ENCODE peak calls at places on chromosomes 3 and 15, in six cellular contexts. One of them, this sample, is unnamed.
A peak's percentile ranks its signal among the peaks of the same experiment; 100 is the strongest.

GRCh38 chr3:73774645-73775044 is 149.9 kb upstream of the PDZRN3 start:
- DNase-seq in ureter: no peak
- DNase-seq in SK-N-MC: no peak
- DNase-seq in COR-L47: no peak
- DNase-seq in H54: no peak
- DNase-seq in HTR-8/SVneo: no peak
- DNase-seq in this sample: no peak

GRCh38 chr15:101242160-101242998 is 9.5 kb downstream of the CHSY1 start:
- DNase-seq in SK-N-MC: no peak
- DNase-seq in H54: no peak
- DNase-seq in COR-L47: no peak
- DNase-seq in HTR-8/SVneo: no peak
- DNase-seq in ureter: no peak
- DNase-seq in this sample: no peak

GRCh38 chr3:28703858-28704257 is 355.2 kb upstream of the AZI2 start:
- DNase-seq in HTR-8/SVneo: no peak
- DNase-seq in ureter: no peak
- DNase-seq in COR-L47: no peak
- DNase-seq in SK-N-MC: no peak
- DNase-seq in H54: no peak
- DNase-seq in this sample: no peak

GRCh38 chr15:43505723-43506122 is 11.7 kb upstream of the MAP1A start:
- DNase-seq in ureter: no peak
- DNase-seq in H54: no peak
- DNase-seq in HTR-8/SVneo: no peak
- DNase-seq in COR-L47: no peak
- DNase-seq in SK-N-MC: no peak
- DNase-seq in this sample: no peak

GRCh38 chr15:38991126-38991525 is 426.5 kb upstream of the RASGRP1 start:
- DNase-seq in H54: peak; percentile 6
- DNase-seq in HTR-8/SVneo: peak; percentile 21
- DNase-seq in COR-L47: no peak
- DNase-seq in SK-N-MC: no peak
- DNase-seq in ureter: no peak
- DNase-seq in this sample: peak; percentile 36

GRCh38 chr3:23221136-23221535 is 18.0 kb downstream of the UBE2E2 start:
- DNase-seq in H54: no peak
- DNase-seq in COR-L47: no peak
- DNase-seq in ureter: no peak
- DNase-seq in SK-N-MC: no peak
- DNase-seq in HTR-8/SVneo: no peak
- DNase-seq in this sample: no peak

GRCh38 chr3:13148561-13149330 is 75.5 kb upstream of the IQSEC1 start:
- DNase-seq in H54: no peak
- DNase-seq in COR-L47: no peak
- DNase-seq in ureter: no peak
- DNase-seq in SK-N-MC: no peak
- DNase-seq in HTR-8/SVneo: no peak
- DNase-seq in this sample: no peak

GRCh38 chr15:67142142-67143092 is 77.0 kb downstream of the SMAD3 start:
- DNase-seq in H54: peak; percentile 38
- DNase-seq in COR-L47: no peak
- DNase-seq in HTR-8/SVneo: peak; percentile 44
- DNase-seq in ureter: no peak
- DNase-seq in SK-N-MC: no peak
- DNase-seq in this sample: no peak

GRCh38 chr3:68996356-68996995 is 17.0 kb downstream of the EOGT start:
- DNase-seq in SK-N-MC: no peak
- DNase-seq in H54: no peak
- DNase-seq in ureter: no peak
- DNase-seq in COR-L47: no peak
- DNase-seq in HTR-8/SVneo: no peak
- DNase-seq in this sample: no peak

GRCh38 chr3:11161666-11162065 is 7.4 kb downstream of the HRH1 start:
- DNase-seq in HTR-8/SVneo: no peak
- DNase-seq in H54: no peak
- DNase-seq in ureter: no peak
- DNase-seq in SK-N-MC: no peak
- DNase-seq in COR-L47: no peak
- DNase-seq in this sample: no peak

GRCh38 chr3:177385831-177386301 is 188.6 kb upstream of the TBL1XR1 start:
- DNase-seq in ureter: no peak
- DNase-seq in COR-L47: no peak
- DNase-seq in H54: no peak
- DNase-seq in SK-N-MC: no peak
- DNase-seq in HTR-8/SVneo: peak; percentile 12
- DNase-seq in this sample: no peak

GRCh38 chr3:33729993-33730392 is 11.9 kb upstream of the CLASP2 start:
- DNase-seq in COR-L47: no peak
- DNase-seq in HTR-8/SVneo: no peak
- DNase-seq in ureter: no peak
- DNase-seq in SK-N-MC: no peak
- DNase-seq in H54: no peak
- DNase-seq in this sample: no peak

GRCh38 chr15:78065284-78065872 is 12.1 kb downstream of the TBC1D2B start:
- DNase-seq in SK-N-MC: no peak
- DNase-seq in HTR-8/SVneo: peak; percentile 84
- DNase-seq in ureter: peak; percentile 75
- DNase-seq in COR-L47: no peak
- DNase-seq in H54: peak; percentile 52
- DNase-seq in this sample: no peak

GRCh38 chr3:184173374-184173722 is 1.3 kb upstream of the AP2M1 start:
- DNase-seq in H54: no peak
- DNase-seq in COR-L47: no peak
- DNase-seq in SK-N-MC: no peak
- DNase-seq in HTR-8/SVneo: no peak
- DNase-seq in ureter: no peak
- DNase-seq in this sample: no peak

GRCh38 chr3:123025642-123026521 is 1.7 kb downstream of the SEMA5B start:
- DNase-seq in H54: no peak
- DNase-seq in COR-L47: no peak
- DNase-seq in SK-N-MC: no peak
- DNase-seq in ureter: no peak
- DNase-seq in HTR-8/SVneo: no peak
- DNase-seq in this sample: no peak

GRCh38 chr15:65245096-65245849 is 34.0 kb upstream of the CILP start:
- DNase-seq in COR-L47: no peak
- DNase-seq in ureter: peak; percentile 55
- DNase-seq in HTR-8/SVneo: no peak
- DNase-seq in SK-N-MC: no peak
- DNase-seq in H54: no peak
- DNase-seq in this sample: no peak

GRCh38 chr3:58783845-58784244 is 117.3 kb upstream of the FAM3D start:
- DNase-seq in H54: no peak
- DNase-seq in COR-L47: no peak
- DNase-seq in HTR-8/SVneo: no peak
- DNase-seq in SK-N-MC: no peak
- DNase-seq in ureter: no peak
- DNase-seq in this sample: no peak

GRCh38 chr3:112594856-112595255 is 33.0 kb downstream of the SLC35A5 start:
- DNase-seq in ureter: no peak
- DNase-seq in HTR-8/SVneo: no peak
- DNase-seq in COR-L47: no peak
- DNase-seq in SK-N-MC: no peak
- DNase-seq in H54: no peak
- DNase-seq in this sample: no peak

GRCh38 chr15:80823995-80824394 is 44.8 kb downstream of the CEMIP start:
- DNase-seq in SK-N-MC: no peak
- DNase-seq in HTR-8/SVneo: no peak
- DNase-seq in ureter: no peak
- DNase-seq in COR-L47: peak; percentile 17
- DNase-seq in H54: no peak
- DNase-seq in this sample: no peak

GRCh38 chr3:143266512-143266911 is 146.9 kb downstream of the CHST2 start:
- DNase-seq in HTR-8/SVneo: no peak
- DNase-seq in COR-L47: no peak
- DNase-seq in H54: no peak
- DNase-seq in SK-N-MC: no peak
- DNase-seq in ureter: no peak
- DNase-seq in this sample: no peak

GRCh38 chr3:123409443-123410148 is 39.3 kb downstream of the ADCY5 start:
- DNase-seq in SK-N-MC: no peak
- DNase-seq in HTR-8/SVneo: peak; percentile 41
- DNase-seq in COR-L47: peak; percentile 28
- DNase-seq in H54: peak; percentile 22
- DNase-seq in ureter: no peak
- DNase-seq in this sample: no peak

GRCh38 chr3:120767106-120767505 is 24.6 kb downstream of the GTF2E1 start:
- DNase-seq in H54: no peak
- DNase-seq in HTR-8/SVneo: no peak
- DNase-seq in SK-N-MC: no peak
- DNase-seq in ureter: no peak
- DNase-seq in COR-L47: no peak
- DNase-seq in this sample: no peak

GRCh38 chr3:125137432-125138033 is 75.0 kb downstream of the SLC12A8 start:
- DNase-seq in HTR-8/SVneo: no peak
- DNase-seq in SK-N-MC: no peak
- DNase-seq in H54: peak; percentile 96
- DNase-seq in ureter: no peak
- DNase-seq in COR-L47: no peak
- DNase-seq in this sample: no peak

GRCh38 chr3:33807190-33807589 is 8.8 kb downstream of the PDCD6IP start:
- DNase-seq in H54: no peak
- DNase-seq in COR-L47: no peak
- DNase-seq in HTR-8/SVneo: no peak
- DNase-seq in ureter: no peak
- DNase-seq in SK-N-MC: no peak
- DNase-seq in this sample: no peak

This sample was measured in NCI-H460.